ENCODE peak calls at places on chromosomes 12 and 14, in ten cellular contexts. O, H, M, W, F, R, Z, Q, A and C are unnamed samples.
A peak's percentile ranks its signal among the peaks of the same experiment; 100 is the strongest.

GRCh38 chr14:61334197-61334701 is 12.9 kb downstream of the PRKCH start:
- DNase-seq in O (no peak), H (no peak), M (no peak), W (no peak), F (no peak), R (no peak), Z (peak; percentile 37), Q (no peak), A (no peak), C (no peak)

GRCh38 chr12:2291182-2291832 is 238.5 kb downstream of the CACNA1C start:
- DNase-seq in O (no peak), H (peak; percentile 39), M (peak; percentile 86), W (no peak), F (peak; percentile 52), R (no peak), Z (peak; percentile 18), Q (peak; percentile 48), A (peak; percentile 81), C (peak; percentile 60)

GRCh38 chr14:50666772-50667490 is 1.2 kb downstream of the SAV1 start:
- DNase-seq in O (peak; percentile 78), H (no peak), M (peak; percentile 73), W (no peak), F (no peak), R (no peak), Z (peak; percentile 22), Q (peak; percentile 16), A (no peak), C (peak; percentile 78)

GRCh38 chr14:89899917-89900680 is 54.4 kb downstream of the EFCAB11 start:
- DNase-seq in O (no peak), H (no peak), M (peak; percentile 65), W (no peak), F (peak; percentile 13), R (no peak), Z (no peak), Q (peak; percentile 18), A (no peak), C (no peak)

GRCh38 chr14:50377671-50378070 is 19.0 kb downstream of the CDKL1 start:
- DNase-seq in O (no peak), H (no peak), M (no peak), W (no peak), F (no peak), R (no peak), Z (no peak), Q (no peak), A (no peak), C (no peak)

GRCh38 chr12:30835216-30835615 is 80.5 kb upstream of the CAPRIN2 start:
- DNase-seq in O (no peak), H (no peak), M (no peak), W (no peak), F (no peak), R (no peak), Z (no peak), Q (no peak), A (no peak), C (no peak)

GRCh38 chr14:50830932-50831703 is at the start of gene NIN:
- DNase-seq in O (peak; percentile 77), H (no peak), M (peak; percentile 92), W (no peak), F (no peak), R (peak; percentile 93), Z (peak; percentile 72), Q (peak; percentile 64), A (peak; percentile 77), C (peak; percentile 87)

GRCh38 chr12:30694412-30694955 is 1.2 kb downstream of the IPO8 start:
- DNase-seq in O (no peak), H (no peak), M (peak; percentile 66), W (no peak), F (no peak), R (no peak), Z (no peak), Q (no peak), A (no peak), C (no peak)

GRCh38 chr14:61213930-61214329 is 67.2 kb downstream of the TMEM30B start:
- DNase-seq in O (no peak), H (no peak), M (no peak), W (no peak), F (no peak), R (no peak), Z (no peak), Q (no peak), A (no peak), C (no peak)

GRCh38 chr12:77685906-77686305 is 144.8 kb upstream of the NAV3 start:
- DNase-seq in O (no peak), H (no peak), M (no peak), W (no peak), F (no peak), R (no peak), Z (no peak), Q (no peak), A (no peak), C (no peak)

GRCh38 chr12:113173081-113173698 is 12.1 kb downstream of the DDX54 start:
- DNase-seq in O (no peak), H (no peak), M (no peak), W (no peak), F (no peak), R (no peak), Z (no peak), Q (no peak), A (no peak), C (no peak)

GRCh38 chr14:105422695-105423487 is 3.3 kb downstream of the MTA1 start:
- DNase-seq in O (no peak), H (no peak), M (no peak), W (no peak), F (no peak), R (no peak), Z (no peak), Q (no peak), A (no peak), C (no peak)

GRCh38 chr12:52494518-52494917 is 1.5 kb upstream of the KRT6A start:
- DNase-seq in O (peak; percentile 63), H (no peak), M (no peak), W (no peak), F (no peak), R (no peak), Z (no peak), Q (no peak), A (no peak), C (peak; percentile 87)

GRCh38 chr12:56337753-56338221 is 897 bp upstream of the IL23A start:
- DNase-seq in O (no peak), H (no peak), M (no peak), W (no peak), F (no peak), R (no peak), Z (no peak), Q (no peak), A (no peak), C (no peak)

DNA sequence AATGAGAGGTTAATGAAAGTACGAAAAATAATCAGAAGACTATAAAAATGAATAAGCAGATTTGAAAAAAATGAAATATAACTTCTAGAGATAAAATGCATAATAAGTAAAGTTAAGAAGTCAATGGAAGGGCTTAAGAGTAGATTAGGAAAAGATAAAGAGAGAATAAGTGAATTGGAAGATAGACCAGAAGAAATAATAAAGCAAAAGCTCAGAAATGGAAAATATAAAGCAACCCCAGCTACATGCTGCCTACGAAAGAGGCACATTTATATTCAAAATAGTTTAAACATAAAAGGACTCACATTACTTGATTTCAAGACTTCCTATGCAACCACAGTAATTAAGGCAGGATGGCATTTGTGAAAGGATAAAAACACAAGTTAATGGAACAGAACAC is 19.9 kb downstream of the ZNF605 start:
- DNase-seq in O (no peak), H (no peak), M (no peak), W (no peak), F (no peak), R (no peak), Z (no peak), Q (no peak), A (no peak), C (no peak)
- H3K9me3 ChIP-seq in O (no peaks in the 10 kb centered on the region), H (peaks cover 45% of the 10 kb centered on the region), M (peaks cover 21% of the 10 kb centered on the region), W (peaks cover 67% of the 10 kb centered on the region), F (peaks cover 14% of the 10 kb centered on the region), R (peaks cover 18% of the 10 kb centered on the region), Z (peaks cover 35% of the 10 kb centered on the region), Q (peaks cover 30% of the 10 kb centered on the region), A (peaks cover 1% of the 10 kb centered on the region), C (peaks cover 1% of the 10 kb centered on the region)

DNA sequence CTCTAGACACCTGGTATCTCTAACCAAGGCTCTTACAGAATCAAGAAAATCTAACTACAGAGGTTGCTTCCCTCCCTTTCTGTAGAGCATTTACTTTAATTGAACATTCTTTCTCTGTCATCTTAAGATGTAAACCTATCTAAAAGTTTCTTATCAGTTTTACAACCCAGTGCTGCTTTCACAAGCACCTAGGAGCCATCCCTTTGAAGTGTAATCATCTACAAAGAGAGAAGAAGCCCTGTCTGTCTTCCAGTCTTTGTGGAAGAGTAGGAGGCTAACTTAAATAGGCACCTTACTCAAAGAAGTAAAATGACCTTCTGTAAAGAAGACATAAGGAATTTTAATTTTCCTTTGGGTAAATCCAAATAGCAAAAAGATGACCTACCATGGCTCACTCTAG is 763.9 kb upstream of the LRFN5 start:
- DNase-seq in O (no peak), H (no peak), M (no peak), W (no peak), F (no peak), R (no peak), Z (no peak), Q (no peak), A (no peak), C (no peak)
- H3K9me3 ChIP-seq in O (no peaks in the 10 kb centered on the region), H (no peaks in the 10 kb centered on the region), M (peaks cover 39% of the 10 kb centered on the region), W (peaks cover 9% of the 10 kb centered on the region), F (no peaks in the 10 kb centered on the region), R (no peaks in the 10 kb centered on the region), Z (no peaks in the 10 kb centered on the region), Q (no peaks in the 10 kb centered on the region), A (no peaks in the 10 kb centered on the region), C (no peaks in the 10 kb centered on the region)

DNA sequence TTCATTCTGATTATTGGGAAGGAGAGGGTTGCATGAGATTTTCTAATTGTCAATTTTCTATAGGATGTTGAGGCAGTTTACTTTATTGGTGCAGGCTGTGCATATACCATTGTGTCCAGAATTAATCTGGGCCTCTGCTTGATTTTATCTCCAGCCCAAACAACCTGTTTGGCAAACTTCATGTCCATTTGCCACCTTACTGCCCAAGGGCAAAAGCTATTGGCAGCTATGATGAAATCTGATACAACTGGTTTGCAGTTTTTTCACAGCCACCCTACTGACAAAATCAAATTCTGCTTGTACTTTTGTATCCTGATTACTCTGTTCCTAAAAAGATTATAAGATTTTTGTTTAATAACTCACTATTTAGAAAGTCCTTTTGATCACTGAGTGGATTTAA is 789.2 kb upstream of the FBXO33 start:
- DNase-seq in O (no peak), H (no peak), M (no peak), W (no peak), F (no peak), R (no peak), Z (no peak), Q (no peak), A (no peak), C (no peak)
- H3K9me3 ChIP-seq in O (no peaks in the 10 kb centered on the region), H (no peaks in the 10 kb centered on the region), M (peaks cover 48% of the 10 kb centered on the region), W (peaks cover 14% of the 10 kb centered on the region), F (no peaks in the 10 kb centered on the region), R (no peaks in the 10 kb centered on the region), Z (no peaks in the 10 kb centered on the region), Q (no peaks in the 10 kb centered on the region), A (no peaks in the 10 kb centered on the region), C (no peaks in the 10 kb centered on the region)

GRCh38 chr12:132955933-132956725 is at the start of gene ZNF605:
- DNase-seq in O (peak; percentile 90), H (peak; percentile 10), M (peak; percentile 94), W (peak; percentile 58), F (no peak), R (peak; percentile 97), Z (peak; percentile 86), Q (peak; percentile 93), A (peak; percentile 51), C (peak; percentile 93)
- H3K9me3 ChIP-seq in O (peaks cover 8% of the 10 kb centered on the region), H (peaks cover 21% of the 10 kb centered on the region), M (peaks cover 14% of the 10 kb centered on the region), W (peaks cover 74% of the 10 kb centered on the region), F (peaks cover 13% of the 10 kb centered on the region), R (peaks cover 6% of the 10 kb centered on the region), Z (no peaks in the 10 kb centered on the region), Q (peaks cover 18% of the 10 kb centered on the region), A (peaks cover 12% of the 10 kb centered on the region), C (no peaks in the 10 kb centered on the region)